ENCODE peak calls at places on chromosome 5, in six cellular contexts. X is thyroid gland, M is suprapubic skin, W is gastrocnemius medialis, D is body of pancreas, I is ovary. Q is an unnamed sample. For H3K4me1, the result is how much of the 10 kb centered on the place peaks cover.

GRCh38 chr5:36570268-36570667 is 36.1 kb upstream of the SLC1A3 start:
- DNase-seq in M (no peak), W (no peak), I (peak), D (no peak), X (peak), Q (no peak)

GRCh38 chr5:135456238-135457099 is 4.3 kb upstream of the TIFAB start:
- DNase-seq in X (no peak), W (no peak), M (peak), I (peak), D (peak), Q (no peak)

GRCh38 chr5:43802651-43803050 is 199.7 kb downstream of the NNT start:
- DNase-seq in X (no peak), M (no peak), D (no peak), W (no peak), I (no peak), Q (no peak)

GRCh38 chr5:102833146-102833545 is 78.0 kb downstream of the PAM start:
- DNase-seq in I (no peak), W (no peak), M (no peak), X (no peak), D (no peak), Q (no peak)

GRCh38 chr5:39411051-39411450 is 13.7 kb downstream of the DAB2 start:
- DNase-seq in X (no peak), D (no peak), M (no peak), W (no peak), I (no peak), Q (no peak)

GRCh38 chr5:78597858-78598415 is 50.6 kb downstream of the LHFPL2 start:
- DNase-seq in D (no peak), X (no peak), I (no peak), M (no peak), W (no peak), Q (no peak)

GRCh38 chr5:107935641-107936040 is 264.9 kb upstream of the EFNA5 start:
- DNase-seq in X (no peak), M (no peak), W (no peak), D (no peak), I (no peak), Q (no peak)

GRCh38 chr5:153504726-153505125 is 14.3 kb downstream of the GRIA1 start:
- DNase-seq in X (no peak), M (no peak), I (no peak), W (no peak), D (no peak), Q (no peak)

GRCh38 chr5:110478899-110479298 is 247.6 kb downstream of the TMEM232 start:
- DNase-seq in W (no peak), I (no peak), D (no peak), X (no peak), M (no peak), Q (no peak)

GRCh38 chr5:88659529-88660325 is 223.3 kb downstream of the MEF2C start:
- DNase-seq in M (no peak), D (no peak), W (no peak), I (no peak), X (no peak), Q (no peak)

GRCh38 chr5:88661870-88662207 is 221.1 kb downstream of the MEF2C start:
- DNase-seq in W (no peak), D (no peak), I (no peak), X (no peak), M (no peak), Q (no peak)

GRCh38 chr5:88660326-88660946 is 222.5 kb downstream of the MEF2C start:
- DNase-seq in M (no peak), D (no peak), I (no peak), W (no peak), X (no peak), Q (no peak)

GRCh38 chr5:88662801-88663360 is 220.1 kb downstream of the MEF2C start:
- DNase-seq in X (no peak), M (no peak), D (no peak), I (no peak), W (no peak), Q (no peak)

DNA sequence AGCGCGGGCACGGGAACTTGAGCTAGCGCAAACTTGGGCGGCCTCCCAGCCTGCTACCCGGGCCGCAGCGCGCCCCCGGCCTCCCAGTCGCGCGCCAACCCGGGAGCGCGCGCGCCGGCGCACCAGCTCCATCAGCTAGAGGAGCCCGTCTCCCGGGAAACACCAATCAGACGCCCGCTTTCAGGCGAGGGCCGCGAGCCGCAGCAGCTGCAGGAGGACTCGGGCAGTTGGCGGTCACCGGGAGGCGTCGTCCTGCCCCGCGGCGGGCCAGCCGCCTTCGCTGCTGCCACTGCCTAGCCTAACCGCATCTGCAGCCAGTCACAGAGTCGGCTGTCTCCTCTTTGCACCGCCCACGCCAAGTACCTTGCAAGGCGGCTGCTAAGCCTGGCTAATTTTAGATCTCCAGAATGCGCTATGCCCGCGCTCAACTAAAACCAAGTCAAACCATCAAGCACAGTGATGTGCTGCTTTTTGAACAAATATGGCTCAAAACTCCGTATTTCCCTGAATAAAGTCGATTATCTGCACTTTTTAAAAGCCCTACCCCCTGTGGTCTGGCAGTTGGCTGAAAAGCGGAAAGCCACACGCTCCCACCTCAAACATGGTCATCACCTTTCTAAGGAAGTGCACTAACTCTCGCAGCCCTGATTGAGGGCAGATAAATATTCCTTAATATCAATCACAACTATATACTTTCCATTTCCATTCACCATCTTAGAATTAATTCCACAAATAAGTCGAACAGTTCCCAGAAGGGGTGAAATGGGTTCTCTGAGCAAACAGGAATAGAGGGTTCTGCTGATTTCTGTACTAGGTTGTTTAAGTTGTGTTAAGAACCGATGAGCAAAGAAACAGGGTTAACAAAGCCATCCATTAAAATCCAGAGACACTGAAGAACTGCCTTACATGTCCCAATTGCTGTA is 221.8 kb downstream of the MEF2C start:
- DNase-seq in I (peak), X (no peak), M (no peak), W (no peak), D (peak), Q (peak)
- TF ChIP-seq POLR2A in I (no peak), X (no peak), M (no peak), W (no peak), D (no peak), Q (no peak)

GRCh38 chr5:141878771-141879759 is 855 bp upstream of the PCDH1 start:
- DNase-seq in I (peak), M (peak), W (peak), D (peak), X (peak), Q (peak)
- H3K4me3 ChIP-seq in I (peak), M (peak), W (peak), D (peak), X (peak), Q (peak)

GRCh38 chr5:142011572-142012185 is 1.1 kb downstream of the GNPDA1 start:
- DNase-seq in I (no peak), X (no peak), W (no peak), M (no peak), D (no peak), Q (no peak)
- H3K4me1 ChIP-seq in I (under half), X (under half), W (under half), M (under half), D (under half), Q (under half)

GRCh38 chr5:147852365-147852764 is 20.9 kb upstream of the SPINK1 start:
- DNase-seq in I (no peak), X (no peak), D (no peak), M (no peak), W (no peak), Q (no peak)
- TF ChIP-seq POLR2A in I (no peak), X (no peak), D (no peak), M (no peak), W (no peak), Q (no peak)

GRCh38 chr5:72465601-72466563 is 41.3 kb downstream of the ZNF366 start:
- DNase-seq in W (no peak), D (no peak), X (no peak), I (no peak), M (no peak), Q (no peak)
- H3K4me3 ChIP-seq in W (no peak), D (no peak), X (no peak), I (no peak), M (no peak), Q (no peak)

DNA sequence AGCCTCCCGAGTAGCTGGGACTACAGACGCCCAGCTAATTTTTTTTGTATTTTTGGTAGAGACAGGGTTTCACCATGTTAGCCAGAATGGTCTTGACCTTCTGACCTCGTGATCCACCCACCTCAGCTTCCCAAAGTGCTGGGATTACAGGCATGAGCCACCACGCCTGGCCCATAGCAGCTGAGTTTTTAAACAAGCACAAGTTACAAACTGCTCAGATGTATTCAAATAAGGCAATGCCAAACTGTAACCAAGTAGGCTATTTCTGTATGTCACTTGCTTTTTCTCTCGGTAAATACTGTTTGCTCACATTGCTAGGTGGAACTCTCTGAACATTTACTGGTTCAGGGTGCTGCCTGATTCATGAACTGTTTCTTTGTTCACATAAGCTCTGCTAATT is 799.3 kb upstream of the NUDT12 start:
- DNase-seq in M (no peak), X (no peak), I (no peak), D (no peak), W (no peak), Q (no peak)
- H3K4me1 ChIP-seq in M (under half), X (under half), I (under half), D (under half), W (under half), Q (under half)

GRCh38 chr5:132425009-132425937 is 55.8 kb downstream of the SLC22A5 start:
- DNase-seq in D (peak), M (no peak), I (no peak), X (peak), W (no peak), Q (no peak)
- TF ChIP-seq POLR2A in D (no peak), M (no peak), I (no peak), X (no peak), W (peak), Q (no peak)